ENCODE peak calls at places on chromosome 13, in nine cellular contexts. B is BJ, A is upper lobe of right lung, P is nephron progenitor cell, O is Peyer's patch, C is type B pancreatic cell, S is WTC11, R is heart left ventricle, Y is HL-60. I is an unnamed sample.

GRCh38 chr13:112902669-112903068 is 66.3 kb upstream of the MCF2L start:
- DNase-seq in S (no peak), P (no peak), R (no peak), C (no peak), A (no peak), B (no peak), O (no peak), Y (no peak), I (no peak)

GRCh38 chr13:57569981-57570380 is 61.6 kb upstream of the PCDH17 start:
- DNase-seq in O (no peak), C (no peak), R (no peak), Y (no peak), P (no peak), A (no peak), S (no peak), B (no peak), I (no peak)

GRCh38 chr13:32212420-32212819 is 102.7 kb downstream of the ZAR1L start:
- DNase-seq in S (no peak), P (no peak), A (no peak), B (peak), Y (no peak), O (no peak), C (no peak), R (no peak), I (no peak)

GRCh38 chr13:88507909-88508308 is 836.7 kb downstream of the SLITRK5 start:
- DNase-seq in A (no peak), O (no peak), S (no peak), C (no peak), P (no peak), R (no peak), Y (no peak), B (no peak), I (no peak)

GRCh38 chr13:108227651-108228272 is 9.6 kb downstream of the ABHD13 start:
- DNase-seq in P (peak), Y (peak), O (no peak), B (no peak), A (no peak), S (no peak), R (no peak), C (no peak), I (peak)

GRCh38 chr13:22278336-22278929 is 607.6 kb downstream of the FGF9 start:
- DNase-seq in S (peak), C (no peak), O (peak), A (no peak), P (peak), R (no peak), B (no peak), Y (peak), I (peak)

GRCh38 chr13:35771898-35772297 is 295.4 kb upstream of the MAB21L1 start:
- DNase-seq in S (no peak), A (no peak), R (no peak), C (no peak), Y (no peak), O (no peak), B (peak), P (no peak), I (no peak)

GRCh38 chr13:27295096-27295495 is 24.5 kb downstream of the RASL11A start:
- DNase-seq in A (no peak), S (no peak), Y (no peak), R (no peak), C (no peak), B (no peak), O (no peak), P (no peak), I (no peak)

GRCh38 chr13:93201992-93202558 is 24.5 kb upstream of the GPC6 start:
- DNase-seq in B (no peak), C (no peak), P (no peak), O (no peak), A (no peak), Y (no peak), R (no peak), S (no peak), I (no peak)

GRCh38 chr13:21458457-21458815 is 667 bp downstream of the ZDHHC20 start:
- DNase-seq in B (no peak), O (peak), C (no peak), S (peak), P (peak), Y (peak), A (peak), R (no peak), I (peak)

GRCh38 chr13:111909501-111909900 is 157.4 kb upstream of the SOX1 start:
- DNase-seq in C (peak), A (no peak), P (no peak), R (no peak), S (no peak), B (no peak), O (no peak), Y (no peak), I (no peak)

GRCh38 chr13:99123101-99124045 is 77.3 kb upstream of the UBAC2 start:
- DNase-seq in P (no peak), Y (no peak), O (no peak), A (no peak), S (no peak), R (no peak), C (no peak), B (no peak), I (no peak)

GRCh38 chr13:94280357-94280756 is 199.1 kb downstream of the DCT start:
- DNase-seq in R (no peak), B (no peak), A (no peak), Y (no peak), O (no peak), C (no peak), P (no peak), S (no peak), I (no peak)

GRCh38 chr13:110227864-110228643 is 78.9 kb downstream of the COL4A1 start:
- DNase-seq in P (no peak), A (no peak), R (no peak), O (no peak), S (no peak), C (peak), Y (no peak), B (no peak), I (no peak)

GRCh38 chr13:44244288-44244687 is 129.3 kb upstream of the SERP2 start:
- DNase-seq in P (no peak), C (no peak), Y (no peak), R (no peak), O (no peak), S (no peak), A (no peak), B (no peak), I (no peak)

GRCh38 chr13:34757441-34757840 is 184.6 kb upstream of the NBEA start:
- DNase-seq in B (no peak), R (no peak), S (no peak), P (no peak), C (no peak), Y (no peak), A (no peak), O (no peak), I (no peak)

GRCh38 chr13:27245610-27246009 is 5.7 kb upstream of the RPL21 start:
- DNase-seq in Y (no peak), R (no peak), B (no peak), A (no peak), S (no peak), P (no peak), C (no peak), O (no peak), I (no peak)

GRCh38 chr13:46961719-46962118 is 64.9 kb upstream of the HTR2A start:
- DNase-seq in A (no peak), B (peak), Y (peak), S (no peak), O (no peak), R (no peak), P (no peak), C (no peak), I (peak)

GRCh38 chr13:30581582-30581981 is 36.1 kb upstream of the USPL1 start:
- DNase-seq in B (no peak), Y (peak), S (no peak), A (no peak), R (no peak), P (no peak), C (no peak), O (no peak), I (peak)

GRCh38 chr13:73411067-73411809 is 352.4 kb downstream of the KLF5 start:
- DNase-seq in R (no peak), B (no peak), P (no peak), A (no peak), Y (no peak), C (no peak), S (no peak), O (no peak), I (no peak)

GRCh38 chr13:80604094-80604493 is 263.2 kb upstream of the SPRY2 start:
- DNase-seq in R (no peak), B (no peak), O (no peak), P (no peak), S (no peak), A (no peak), C (no peak), Y (no peak), I (no peak)

GRCh38 chr13:26051231-26052135 is at the start of gene SHISA2:
- DNase-seq in O (no peak), P (peak), R (no peak), S (peak), C (no peak), Y (peak), B (no peak), A (peak), I (peak)

GRCh38 chr13:24866488-24866887 is 102.5 kb downstream of the RNF17 start:
- DNase-seq in O (no peak), Y (no peak), P (no peak), A (no peak), R (no peak), C (no peak), B (no peak), S (no peak), I (no peak)

GRCh38 chr13:24863748-24864540 is 100.0 kb downstream of the RNF17 start:
- DNase-seq in B (no peak), Y (no peak), P (no peak), O (no peak), C (no peak), S (no peak), A (no peak), R (no peak), I (no peak)

GRCh38 chr13:24864579-24864978 is 100.6 kb downstream of the RNF17 start:
- DNase-seq in B (no peak), Y (no peak), S (no peak), O (no peak), R (no peak), C (no peak), A (no peak), P (no peak), I (no peak)

GRCh38 chr13:24861617-24862362 is 97.8 kb downstream of the RNF17 start:
- DNase-seq in C (no peak), A (no peak), Y (no peak), P (no peak), O (no peak), S (no peak), R (no peak), B (no peak), I (no peak)

GRCh38 chr13:24865158-24865557 is 101.2 kb downstream of the RNF17 start:
- DNase-seq in A (no peak), O (no peak), Y (no peak), B (no peak), S (no peak), P (no peak), C (no peak), R (no peak), I (no peak)
- TF ChIP-seq CTCF in A (no peak), O (peak), Y (no peak), B (no peak), S (no peak), P (no peak), C (peak), R (no peak), I (no peak)

GRCh38 chr13:102805680-102806079 is 6.8 kb downstream of the BIVM start:
- DNase-seq in S (no peak), C (no peak), Y (no peak), P (no peak), R (no peak), B (no peak), O (no peak), A (no peak), I (no peak)

GRCh38 chr13:102799544-102800144 is 725 bp downstream of the BIVM start:
- DNase-seq in O (no peak), A (peak), P (peak), C (peak), Y (peak), S (peak), B (no peak), R (peak), I (peak)

GRCh38 chr13:102798653-102799543 is at the start of the genes BIVM and POGLUT2:
- DNase-seq in B (peak), R (peak), P (peak), A (peak), C (peak), S (peak), O (peak), Y (peak), I (peak)

DNA sequence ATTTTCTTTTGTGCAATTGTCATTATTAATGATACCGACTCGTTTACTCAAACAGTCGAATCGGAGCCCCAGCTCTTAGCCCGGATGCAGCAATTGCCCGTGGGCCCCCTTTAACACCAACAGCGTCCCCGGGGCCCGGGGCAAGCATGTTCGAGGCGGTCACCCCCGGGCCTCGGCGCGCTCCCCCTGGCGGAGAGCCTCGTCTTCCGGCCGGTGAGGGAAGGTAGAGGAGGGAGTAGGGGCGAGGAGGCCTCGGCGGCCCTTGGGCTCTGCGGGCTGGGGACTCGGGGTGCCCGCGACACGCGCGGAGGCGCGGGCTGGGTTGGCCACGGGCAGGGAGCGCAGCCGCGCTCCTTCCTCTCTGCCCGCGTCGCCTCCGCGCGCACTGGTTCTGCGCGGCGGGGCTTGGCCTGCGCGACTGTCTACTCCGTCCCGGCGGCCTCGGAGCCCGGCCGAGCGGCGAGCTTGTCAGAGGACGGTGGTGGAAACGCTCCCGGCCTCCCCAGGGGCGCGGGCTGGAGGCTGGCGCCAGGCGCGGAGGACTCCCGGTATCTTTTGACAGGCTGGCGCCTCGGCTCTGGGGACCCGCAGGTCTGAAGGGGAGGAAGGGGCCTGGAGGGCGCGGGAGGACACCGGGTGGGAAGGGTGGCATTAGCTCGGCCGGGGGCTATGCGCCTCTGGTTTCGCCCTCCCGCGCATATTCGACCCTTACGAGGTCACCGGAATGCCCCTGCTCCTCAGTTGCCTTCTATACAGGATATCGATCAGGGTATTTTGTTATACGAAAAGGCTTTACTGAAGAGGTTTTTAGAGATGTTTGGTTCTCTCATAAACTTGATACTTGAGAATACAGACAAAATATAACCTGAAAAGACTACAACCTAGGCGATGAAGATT is 1.5 kb downstream of the BIVM start:
- DNase-seq in B (no peak), A (peak), R (peak), S (peak), P (peak), Y (peak), C (peak), O (peak), I (peak)
- TF ChIP-seq CTCF in B (peak), A (peak), R (peak), S (peak), P (peak), Y (peak), C (peak), O (peak), I (peak)

DNA sequence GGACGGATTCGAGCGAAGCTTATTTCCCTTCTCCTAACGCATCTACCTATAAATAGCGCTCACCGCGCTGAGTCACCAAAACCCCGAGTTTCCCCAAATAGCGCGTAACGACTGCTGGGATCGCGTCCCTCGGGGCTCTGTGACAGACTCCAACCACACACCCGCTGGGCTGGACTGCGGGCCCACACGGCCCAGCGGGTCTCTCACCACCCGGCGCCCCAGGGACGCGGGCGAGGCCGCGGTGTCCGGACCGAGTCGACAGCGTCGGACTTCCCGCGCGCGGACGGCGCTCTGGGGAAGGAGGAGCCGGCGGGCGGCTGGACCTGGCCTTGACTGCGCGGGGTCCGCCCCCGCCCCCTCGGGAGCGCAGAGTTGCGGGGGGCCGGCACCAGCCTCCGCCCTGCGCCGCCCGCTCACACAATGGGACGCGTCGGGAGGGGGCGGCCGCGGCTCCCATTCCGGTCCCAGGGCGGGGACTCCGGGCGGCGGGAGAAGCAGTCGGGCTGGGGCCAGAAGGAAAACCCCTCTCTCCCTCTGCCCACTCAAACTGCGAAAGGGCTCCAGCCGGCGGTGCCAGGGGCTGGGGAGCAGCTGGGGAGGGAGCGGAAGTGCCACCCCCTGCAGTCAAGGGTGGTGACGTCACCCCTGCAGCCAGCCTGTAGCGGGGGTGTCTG is 108.8 kb downstream of the KCNRG start:
- DNase-seq in R (peak), C (no peak), S (peak), O (peak), P (peak), A (peak), Y (peak), B (peak), I (peak)
- TF ChIP-seq CTCF in R (peak), C (no peak), S (no peak), O (peak), P (no peak), A (peak), Y (no peak), B (peak), I (peak)

DNA sequence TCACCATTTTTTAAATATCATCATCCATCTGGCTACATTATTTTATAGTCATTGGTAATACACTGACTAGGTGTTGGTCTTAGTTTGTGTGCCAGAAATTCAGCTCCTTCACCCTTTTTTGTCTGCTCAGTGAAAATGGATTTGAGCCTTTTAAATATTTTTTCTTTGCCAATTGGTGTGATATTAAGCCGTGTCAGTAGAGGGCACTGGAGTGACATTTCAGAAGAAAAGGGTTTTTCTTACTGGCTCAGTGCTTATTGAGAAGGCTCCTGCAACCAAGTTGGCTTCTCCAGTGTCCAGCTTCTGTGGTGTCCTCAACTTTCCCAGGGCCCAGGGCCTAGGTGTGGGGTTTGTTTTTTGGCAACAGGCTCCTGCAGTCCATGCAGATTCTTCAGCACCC is 546.6 kb downstream of the DACH1 start:
- DNase-seq in Y (peak), R (no peak), A (no peak), O (no peak), C (no peak), B (no peak), S (peak), P (no peak), I (peak)
- TF ChIP-seq CTCF in Y (peak), R (peak), A (peak), O (peak), C (peak), B (peak), S (peak), P (no peak), I (peak)

GRCh38 chr13:50909605-50910482 is at the start of gene RNASEH2B:
- DNase-seq in A (peak), O (peak), R (peak), B (no peak), Y (peak), C (peak), S (peak), P (peak), I (peak)

GRCh38 chr13:50911051-50911690 is 1.6 kb downstream of the RNASEH2B start:
- DNase-seq in Y (peak), A (no peak), R (no peak), S (no peak), P (no peak), B (no peak), C (no peak), O (no peak), I (peak)

GRCh38 chr13:50911937-50912624 is 2.5 kb downstream of the RNASEH2B start:
- DNase-seq in Y (peak), B (no peak), P (peak), R (peak), O (peak), A (peak), S (peak), C (peak), I (peak)

GRCh38 chr13:50908371-50908770 is 1.2 kb upstream of the RNASEH2B start:
- DNase-seq in R (no peak), C (no peak), B (no peak), O (no peak), A (no peak), P (no peak), S (no peak), Y (no peak), I (no peak)

GRCh38 chr13:50910483-50910805 is 853 bp downstream of the RNASEH2B start:
- DNase-seq in B (no peak), P (peak), Y (peak), R (no peak), A (no peak), O (peak), C (no peak), S (peak), I (peak)
- TF ChIP-seq CTCF in B (no peak), P (no peak), Y (no peak), R (no peak), A (no peak), O (no peak), C (no peak), S (no peak), I (no peak)

I was measured in GM10248.